ENCODE peak calls at places on chromosomes 13 and 19, in seven cellular contexts. A is GM23248; G is lung; U is breast epithelium; V is effector memory CD4-positive, alpha-beta T cell; I is CD4-positive, CD25-positive, alpha-beta regulatory T cell; C is fibroblast of mammary gland. S is an unnamed sample.

GRCh38 chr13:78589206-78589605 is 14.1 kb downstream of the POU4F1 start:
- DNase-seq in A (peak), G (no peak), U (no peak), V (no peak), I (no peak), C (peak), S (no peak)

GRCh38 chr19:29645491-29645867 is 19.8 kb upstream of the PLEKHF1 start:
- DNase-seq in A (no peak), G (no peak), U (no peak), V (no peak), I (no peak), C (no peak), S (no peak)

GRCh38 chr13:26255717-26256277 is 1.9 kb downstream of the CDK8 start:
- DNase-seq in A (peak), G (no peak), U (no peak), V (no peak), I (no peak), C (peak), S (peak)

GRCh38 chr13:21957833-21958232 is 287.0 kb downstream of the FGF9 start:
- DNase-seq in A (peak), G (no peak), U (no peak), V (no peak), I (no peak), C (no peak), S (no peak)

GRCh38 chr13:101575591-101575990 is 123.1 kb downstream of the ITGBL1 start:
- DNase-seq in A (peak), G (no peak), U (no peak), V (no peak), I (no peak), C (peak), S (no peak)

GRCh38 chr19:57769345-57770131 is at the start of gene ZNF586:
- DNase-seq in A (peak), G (peak), U (peak), V (peak), I (peak), C (peak), S (peak)

GRCh38 chr19:41862445-41862986 is 2.5 kb downstream of the RPS19 start:
- DNase-seq in A (no peak), G (no peak), U (no peak), V (no peak), I (no peak), C (no peak), S (no peak)

GRCh38 chr19:18660051-18660910 is 23.2 kb upstream of the CRTC1 start:
- DNase-seq in A (peak), G (peak), U (no peak), V (no peak), I (no peak), C (peak), S (no peak)

GRCh38 chr13:75404721-75405120 is 77.2 kb downstream of the TBC1D4 start:
- DNase-seq in A (no peak), G (no peak), U (no peak), V (no peak), I (no peak), C (no peak), S (no peak)

GRCh38 chr13:94542917-94543316 is 53.0 kb downstream of the TGDS start:
- DNase-seq in A (no peak), G (no peak), U (no peak), V (no peak), I (no peak), C (no peak), S (no peak)

GRCh38 chr19:51368366-51369282 is at the start of gene CLDND2:
- DNase-seq in A (no peak), G (no peak), U (no peak), V (no peak), I (no peak), C (no peak), S (no peak)

GRCh38 chr19:42066075-42066754 is 3.8 kb downstream of the GRIK5 start:
- DNase-seq in A (peak), G (no peak), U (no peak), V (no peak), I (no peak), C (peak), S (peak)

GRCh38 chr19:36488816-36489138 is 584 bp downstream of the ZNF566 start:
- DNase-seq in A (no peak), G (no peak), U (no peak), V (no peak), I (peak), C (peak), S (peak)

GRCh38 chr13:43085545-43085944 is 62.2 kb downstream of the DNAJC15 start:
- DNase-seq in A (peak), G (no peak), U (no peak), V (no peak), I (no peak), C (peak), S (peak)

GRCh38 chr13:114142640-114143490 is 10.4 kb upstream of the RASA3 start:
- DNase-seq in A (no peak), G (no peak), U (no peak), V (peak), I (peak), C (no peak), S (peak)

GRCh38 chr19:53813996-53814395 is 10.1 kb downstream of the NLRP12 start:
- DNase-seq in A (peak), G (no peak), U (no peak), V (no peak), I (no peak), C (peak), S (no peak)

GRCh38 chr13:107461751-107462150 is 753.6 kb downstream of the LIG4 start:
- DNase-seq in A (no peak), G (no peak), U (no peak), V (no peak), I (no peak), C (no peak), S (no peak)

GRCh38 chr13:27583645-27584044 is 36.7 kb downstream of the LNX2 start:
- DNase-seq in A (peak), G (no peak), U (no peak), V (no peak), I (no peak), C (no peak), S (peak)

GRCh38 chr19:7349961-7350711 is 1.4 kb downstream of the ARHGEF18 start:
- DNase-seq in A (no peak), G (no peak), U (no peak), V (peak), I (peak), C (no peak), S (peak)

GRCh38 chr19:33290082-33290815 is 12.1 kb downstream of the CEBPA start:
- DNase-seq in A (no peak), G (no peak), U (no peak), V (no peak), I (no peak), C (no peak), S (no peak)

GRCh38 chr13:78121459-78122348 is 203.1 kb upstream of the EDNRB start:
- DNase-seq in A (peak), G (peak), U (no peak), V (peak), I (no peak), C (peak), S (peak)

GRCh38 chr19:55097864-55098715 is 19.3 kb downstream of the PPP1R12C start:
- DNase-seq in A (no peak), G (no peak), U (no peak), V (no peak), I (no peak), C (no peak), S (no peak)

GRCh38 chr19:1566392-1567115 is 1.6 kb downstream of the MEX3D start:
- DNase-seq in A (peak), G (peak), U (peak), V (no peak), I (no peak), C (peak), S (no peak)

GRCh38 chr19:39363909-39364457 is 21.8 kb downstream of the SAMD4B start:
- DNase-seq in A (peak), G (no peak), U (no peak), V (no peak), I (no peak), C (peak), S (no peak)

GRCh38 chr13:101945435-101945834 is 456.4 kb downstream of the FGF14 start:
- DNase-seq in A (no peak), G (no peak), U (no peak), V (no peak), I (no peak), C (no peak), S (no peak)

GRCh38 chr13:100547805-100548204 is 40.8 kb downstream of the GGACT start:
- DNase-seq in A (peak), G (no peak), U (peak), V (no peak), I (no peak), C (no peak), S (no peak)

GRCh38 chr13:30755678-30756077 is 20.3 kb downstream of the ALOX5AP start:
- DNase-seq in A (no peak), G (no peak), U (no peak), V (no peak), I (no peak), C (no peak), S (no peak)

GRCh38 chr19:10114651-10115391 is 3.3 kb downstream of the P2RY11 start:
- DNase-seq in A (peak), G (no peak), U (no peak), V (no peak), I (no peak), C (no peak), S (no peak)

GRCh38 chr19:40705362-40705651 is 11.4 kb downstream of the COQ8B start:
- DNase-seq in A (no peak), G (no peak), U (no peak), V (no peak), I (no peak), C (peak), S (no peak)

GRCh38 chr13:34044041-34044440 is 226.1 kb downstream of the RFC3 start:
- DNase-seq in A (peak), G (no peak), U (peak), V (no peak), I (no peak), C (no peak), S (no peak)

GRCh38 chr19:15897026-15897737 is 692 bp downstream of the CYP4F2 start:
- DNase-seq in A (no peak), G (no peak), U (no peak), V (no peak), I (no peak), C (no peak), S (no peak)

DNA sequence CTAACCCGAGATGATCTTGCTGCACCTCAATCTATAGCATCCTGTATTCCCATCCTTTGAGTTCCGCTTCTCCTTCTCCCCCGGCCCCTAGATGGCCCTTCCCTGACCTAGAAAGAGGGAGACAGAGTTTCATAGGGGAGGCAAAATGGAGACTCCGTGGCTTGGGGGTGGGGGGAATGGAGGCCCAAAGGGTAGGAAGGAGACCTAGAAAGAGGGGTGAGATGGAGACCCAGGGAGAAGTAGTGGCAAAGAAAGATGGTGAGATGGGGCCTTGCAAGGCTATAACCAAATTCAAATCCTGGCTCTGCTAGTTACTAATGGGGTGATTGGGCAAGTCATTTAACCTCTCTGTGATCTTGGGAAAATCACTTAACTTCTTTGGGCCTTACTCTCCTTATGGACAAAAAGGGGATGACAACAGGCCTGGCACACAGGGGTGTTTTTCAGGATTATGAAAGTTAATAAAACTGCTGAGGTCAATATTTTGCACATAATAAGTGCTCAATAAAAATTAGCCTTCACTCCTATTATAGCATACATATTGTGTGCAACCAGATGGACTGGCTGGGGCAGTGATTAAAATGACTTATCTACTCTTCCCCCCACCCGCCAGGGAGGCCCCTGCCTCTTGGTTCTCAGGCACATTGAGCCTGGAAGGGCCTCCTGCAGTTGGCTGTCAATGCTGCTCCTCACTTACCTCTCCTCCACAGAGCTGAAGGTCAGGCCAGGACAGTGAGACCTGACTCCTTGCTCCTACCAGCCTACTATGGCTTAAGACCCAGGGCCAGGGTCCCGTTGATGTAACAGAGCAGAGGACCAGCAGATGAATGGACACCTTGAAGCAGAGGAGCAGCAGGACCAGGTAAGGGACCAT is 623 bp downstream of the SPHK2 start:
- DNase-seq in A (peak), G (no peak), U (no peak), V (no peak), I (no peak), C (peak), S (no peak)
- H3K4me3 ChIP-seq in A (peak), G (peak), U (peak), V (peak), I (peak), C (peak), S (peak)

DNA sequence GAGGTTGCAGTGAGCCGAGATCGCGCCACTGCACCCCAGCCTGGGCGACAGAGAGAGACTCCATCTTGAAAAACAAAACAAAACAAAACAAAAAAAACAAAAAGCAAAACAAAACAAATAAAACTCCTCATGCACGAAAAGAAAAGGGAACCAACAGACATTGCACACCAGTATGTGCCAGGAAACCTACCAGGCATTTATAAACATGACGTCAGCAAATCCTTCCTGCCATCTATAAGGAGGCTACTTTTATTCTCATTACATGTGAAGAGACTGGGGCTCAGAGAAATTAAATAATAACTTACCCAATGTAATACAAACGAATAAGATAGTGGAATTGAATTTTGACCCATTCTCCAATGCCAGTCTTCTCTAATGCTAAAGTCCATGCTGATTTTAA is 197.2 kb downstream of the NUFIP1 start:
- DNase-seq in A (no peak), G (no peak), U (no peak), V (no peak), I (no peak), C (no peak), S (no peak)
- H3K4me3 ChIP-seq in A (no peak), G (no peak), U (no peak), V (no peak), I (no peak), C (no peak), S (no peak)

GRCh38 chr19:5587661-5588060 is 19.9 kb upstream of the TINCR start:
- DNase-seq in A (no peak), G (no peak), U (no peak), V (no peak), I (no peak), C (no peak), S (no peak)

GRCh38 chr19:5585461-5586299 is 17.9 kb upstream of the TINCR start:
- DNase-seq in A (no peak), G (no peak), U (peak), V (peak), I (no peak), C (no peak), S (peak)

GRCh38 chr19:5588441-5588840 is 20.7 kb upstream of the TINCR start:
- DNase-seq in A (peak), G (no peak), U (no peak), V (no peak), I (no peak), C (peak), S (no peak)

GRCh38 chr19:5587071-5587455 is 19.3 kb upstream of the TINCR start:
- DNase-seq in A (no peak), G (no peak), U (no peak), V (no peak), I (no peak), C (no peak), S (no peak)

GRCh38 chr19:5586300-5587070 is 18.7 kb upstream of the TINCR start:
- DNase-seq in A (peak), G (no peak), U (no peak), V (no peak), I (no peak), C (peak), S (peak)
- H3K4me3 ChIP-seq in A (no peak), G (no peak), U (no peak), V (no peak), I (no peak), C (no peak), S (peak)

GRCh38 chr19:34399886-34400285 is 4.3 kb upstream of the PDCD2L start:
- DNase-seq in A (no peak), G (no peak), U (no peak), V (no peak), I (no peak), C (no peak), S (no peak)

GRCh38 chr19:34402074-34402600 is 2.1 kb upstream of the PDCD2L start:
- DNase-seq in A (no peak), G (no peak), U (no peak), V (no peak), I (no peak), C (no peak), S (no peak)

GRCh38 chr19:34404109-34404909 is at the start of gene PDCD2L:
- DNase-seq in A (peak), G (peak), U (peak), V (peak), I (peak), C (peak), S (peak)

GRCh38 chr19:34405892-34406660 is 1.9 kb downstream of the PDCD2L start:
- DNase-seq in A (no peak), G (no peak), U (no peak), V (no peak), I (no peak), C (no peak), S (no peak)

DNA sequence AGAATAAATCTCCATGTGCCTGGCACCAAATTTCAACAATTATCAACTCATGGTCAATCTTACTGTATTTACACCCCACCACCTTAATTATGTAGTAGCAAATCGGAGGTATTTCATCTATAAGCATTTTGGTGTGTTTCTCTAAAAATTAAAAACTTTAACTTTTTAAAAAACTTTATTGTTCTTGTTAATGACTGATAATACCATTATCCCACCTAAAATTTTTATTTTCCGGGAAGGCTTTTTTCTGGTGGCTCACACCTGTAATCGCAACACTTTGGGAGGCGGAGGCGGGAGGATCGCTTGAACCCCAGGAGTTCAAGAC is 453 bp upstream of the PDCD2L start:
- DNase-seq in A (no peak), G (no peak), U (no peak), V (no peak), I (no peak), C (no peak), S (no peak)
- H3K4me3 ChIP-seq in A (peak), G (peak), U (peak), V (peak), I (peak), C (peak), S (peak)

GRCh38 chr19:52554216-52554971 is 15.7 kb upstream of the ZNF701 start:
- DNase-seq in A (peak), G (no peak), U (no peak), V (no peak), I (no peak), C (no peak), S (no peak)
- H3K4me3 ChIP-seq in A (no peak), G (no peak), U (no peak), V (peak), I (peak), C (no peak), S (no peak)

GRCh38 chr19:13961826-13962737 is 9.8 kb downstream of the DCAF15 start:
- DNase-seq in A (no peak), G (no peak), U (no peak), V (no peak), I (no peak), C (peak), S (no peak)
- H3K4me3 ChIP-seq in A (no peak), G (no peak), U (peak), V (no peak), I (no peak), C (no peak), S (no peak)

DNA sequence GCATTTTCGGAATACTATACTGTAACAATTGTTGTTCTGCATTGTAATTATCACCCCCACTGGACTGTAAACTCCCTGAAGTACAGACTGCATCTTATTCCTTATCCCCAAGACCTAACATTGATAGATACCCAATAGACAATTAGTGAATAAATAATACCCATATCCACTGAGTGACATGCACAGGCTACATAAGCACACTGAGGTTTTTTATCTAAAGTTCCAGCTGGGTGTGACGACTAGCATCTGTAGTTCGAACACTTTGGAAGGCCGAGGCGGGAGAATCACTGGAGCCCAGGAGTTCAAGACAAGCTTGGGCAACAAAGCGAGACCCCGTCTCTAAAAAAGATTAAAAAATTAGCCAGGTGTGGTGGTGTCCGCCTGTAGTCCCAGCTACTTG is 2.5 kb downstream of the KPNA3 start:
- DNase-seq in A (no peak), G (no peak), U (no peak), V (no peak), I (no peak), C (no peak), S (no peak)
- H3K4me3 ChIP-seq in A (no peak), G (no peak), U (no peak), V (no peak), I (peak), C (no peak), S (no peak)

DNA sequence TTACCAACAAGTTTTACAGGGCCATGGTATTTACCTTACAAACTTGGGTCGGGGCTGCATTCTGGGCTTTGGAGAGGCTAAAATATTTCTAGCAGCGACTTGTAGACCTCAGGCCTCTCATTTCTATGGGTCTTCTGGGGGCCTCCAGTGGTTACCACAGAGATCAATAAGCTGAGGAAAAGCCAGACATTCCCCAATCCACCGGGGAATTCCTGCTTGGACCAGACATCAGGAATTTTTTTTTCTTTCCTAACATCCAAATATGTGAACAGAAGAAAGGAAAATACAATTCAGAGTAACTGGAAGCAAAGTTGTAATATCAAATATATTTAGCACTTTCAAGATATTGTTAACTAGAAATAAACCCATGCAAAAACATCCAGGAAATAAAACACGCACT is 1.5 kb downstream of the DZIP1 start:
- DNase-seq in A (no peak), G (no peak), U (no peak), V (no peak), I (no peak), C (no peak), S (no peak)
- H3K4me3 ChIP-seq in A (peak), G (no peak), U (peak), V (no peak), I (no peak), C (peak), S (no peak)